ENCODE peak calls at places on chromosomes 12 and 14, in five cellular contexts. B is GM12891; J is NCI-H146; W is stimulated activated CD8-positive, alpha-beta memory T cell treated with anti-CD3 and anti-CD28 coated beads, Interleukin-4, amount 100 ng/mL, for 1 hour; T is stomach. G is an unnamed sample.
A peak's percentile ranks its signal among the peaks of the same experiment; 100 is the strongest.

GRCh38 chr14:100376751-100377171 is 53.6 kb downstream of the SLC25A47 start:
- DNase-seq in B (no peak), J (no peak), W (no peak), T (no peak), G (no peak)

GRCh38 chr14:82528011-82528410 is 994.4 kb upstream of the SEL1L start:
- DNase-seq in B (no peak), J (peak; percentile 61), W (no peak), T (no peak), G (no peak)

GRCh38 chr14:100654814-100655795 is 67.9 kb upstream of the BEGAIN start:
- DNase-seq in B (peak; percentile 74), J (peak; percentile 59), W (no peak), T (peak; percentile 57), G (peak; percentile 52)

GRCh38 chr12:58443273-58443980 is 476.9 kb downstream of the LRIG3 start:
- DNase-seq in B (no peak), J (peak; percentile 79), W (no peak), T (no peak), G (peak; percentile 30)

GRCh38 chr12:56768424-56768823 is 5.3 kb downstream of the HSD17B6 start:
- DNase-seq in B (no peak), J (no peak), W (no peak), T (no peak), G (no peak)

GRCh38 chr12:51295651-51296050 is 25.4 kb upstream of the SMAGP start:
- DNase-seq in B (no peak), J (no peak), W (no peak), T (no peak), G (no peak)

GRCh38 chr12:58931518-58931917 is 11.2 kb upstream of the LRIG3 start:
- DNase-seq in B (no peak), J (peak; percentile 30), W (no peak), T (no peak), G (no peak)

GRCh38 chr12:33703221-33703620 is 263.6 kb upstream of the SYT10 start:
- DNase-seq in B (no peak), J (no peak), W (no peak), T (no peak), G (no peak)

GRCh38 chr14:31961881-31962280 is 115.2 kb upstream of the ARHGAP5 start:
- DNase-seq in B (no peak), J (no peak), W (no peak), T (no peak), G (peak; percentile 25)

GRCh38 chr12:100993916-100994315 is 199.3 kb downstream of the ANO4 start:
- DNase-seq in B (no peak), J (no peak), W (no peak), T (no peak), G (no peak)

GRCh38 chr12:107385518-107385917 is 292.2 kb upstream of the CRY1 start:
- DNase-seq in B (no peak), J (no peak), W (no peak), T (no peak), G (no peak)

GRCh38 chr12:93978553-93978952 is 169.8 kb upstream of the PLXNC1 start:
- DNase-seq in B (no peak), J (no peak), W (no peak), T (no peak), G (no peak)

GRCh38 chr14:94816113-94816512 is 46.2 kb upstream of the GSC start:
- DNase-seq in B (no peak), J (no peak), W (no peak), T (no peak), G (peak; percentile 35)

GRCh38 chr14:80523518-80524117 is 312.3 kb upstream of the DIO2 start:
- DNase-seq in B (no peak), J (no peak), W (no peak), T (no peak), G (no peak)

GRCh38 chr12:52689936-52690335 is 9.7 kb upstream of the KRT1 start:
- DNase-seq in B (no peak), J (no peak), W (no peak), T (no peak), G (no peak)

GRCh38 chr12:100908501-100908900 is 113.9 kb downstream of the ANO4 start:
- DNase-seq in B (no peak), J (no peak), W (no peak), T (no peak), G (no peak)

GRCh38 chr14:41925409-41925808 is 318.7 kb downstream of the LRFN5 start:
- DNase-seq in B (no peak), J (peak; percentile 38), W (no peak), T (no peak), G (peak; percentile 41)

GRCh38 chr12:67388331-67389163 is 119.4 kb downstream of the CAND1 start:
- DNase-seq in B (peak; percentile 5), J (peak; percentile 10), W (no peak), T (no peak), G (peak; percentile 19)

GRCh38 chr14:69316449-69317391 is 56.8 kb downstream of the GALNT16 start:
- DNase-seq in B (no peak), J (peak; percentile 5), W (no peak), T (no peak), G (no peak)

G was measured in WERI-Rb-1.